ENCODE peak calls at places on chromosomes 1 and 21, in nine cellular contexts. J is NCI-H1436; E is GM12891; O is CD8-positive, alpha-beta T cell; C is activated CD4-positive, alpha-beta T cell treated with anti-CD3 and anti-CD28 coated beads for 24 hours; Y is stimulated activated CD8-positive, alpha-beta memory T cell treated with anti-CD3 and anti-CD28 coated beads, Interleukin-2, amount 100 ng/mL, for 48 hours; D is HTR-8/SVneo; P is posterior vena cava; R is activated T-cell treated with anti-CD3 and anti-CD28 coated beads, Interleukin-2, amount 50 U/mL, for 48 hours. K is an unnamed sample.

GRCh38 chr1:161260346-161260745 is 1.8 kb downstream of the PCP4L1 start:
- DNase-seq in J (peak), E (no peak), O (no peak), C (no peak), Y (no peak), D (no peak), P (no peak), R (no peak), K (no peak)

GRCh38 chr1:229244091-229244490 is 26.8 kb upstream of the RAB4A start:
- DNase-seq in J (no peak), E (no peak), O (no peak), C (no peak), Y (no peak), D (no peak), P (no peak), R (no peak), K (no peak)

GRCh38 chr1:94648225-94649007 is 106.9 kb upstream of the F3 start:
- DNase-seq in J (no peak), E (no peak), O (no peak), C (no peak), Y (no peak), D (peak), P (peak), R (no peak), K (peak)

GRCh38 chr1:154714638-154715037 is 106.7 kb upstream of the ADAR start:
- DNase-seq in J (no peak), E (no peak), O (no peak), C (no peak), Y (no peak), D (peak), P (no peak), R (no peak), K (peak)

GRCh38 chr1:85554630-85555327 is 25.8 kb upstream of the CCN1 start:
- DNase-seq in J (no peak), E (no peak), O (no peak), C (no peak), Y (no peak), D (no peak), P (no peak), R (no peak), K (peak)

GRCh38 chr1:214280386-214281029 is 451 bp upstream of the SMYD2 start:
- DNase-seq in J (peak), E (no peak), O (no peak), C (no peak), Y (no peak), D (peak), P (peak), R (peak), K (peak)

GRCh38 chr21:43362928-43363314 is 64.0 kb downstream of the SIK1 start:
- DNase-seq in J (no peak), E (no peak), O (no peak), C (no peak), Y (no peak), D (no peak), P (no peak), R (no peak), K (no peak)

GRCh38 chr1:110430901-110431300 is 20.0 kb upstream of the PROK1 start:
- DNase-seq in J (no peak), E (no peak), O (no peak), C (no peak), Y (no peak), D (no peak), P (no peak), R (no peak), K (no peak)

GRCh38 chr1:226541631-226542622 is 6.6 kb upstream of the STUM start:
- DNase-seq in J (no peak), E (no peak), O (no peak), C (no peak), Y (no peak), D (no peak), P (no peak), R (no peak), K (no peak)

GRCh38 chr21:31173881-31174555 is 135.7 kb upstream of the KRTAP19-8 start:
- DNase-seq in J (no peak), E (no peak), O (no peak), C (no peak), Y (no peak), D (no peak), P (no peak), R (peak), K (peak)

GRCh38 chr1:16248603-16249534 is 11.9 kb upstream of the CPLANE2 start:
- DNase-seq in J (peak), E (peak), O (no peak), C (no peak), Y (no peak), D (peak), P (peak), R (no peak), K (peak)

GRCh38 chr1:59292557-59292956 is 4.3 kb upstream of the FGGY start:
- DNase-seq in J (no peak), E (no peak), O (no peak), C (no peak), Y (no peak), D (no peak), P (no peak), R (no peak), K (peak)

GRCh38 chr1:99728494-99729235 is 37.8 kb downstream of the FRRS1 start:
- DNase-seq in J (no peak), E (no peak), O (no peak), C (no peak), Y (no peak), D (no peak), P (no peak), R (no peak), K (peak)

GRCh38 chr1:58434587-58434986 is 111.9 kb downstream of the OMA1 start:
- DNase-seq in J (no peak), E (no peak), O (no peak), C (no peak), Y (no peak), D (no peak), P (no peak), R (no peak), K (no peak)

GRCh38 chr1:170010443-170010842 is 64.1 kb downstream of the KIFAP3 start:
- DNase-seq in J (peak), E (no peak), O (no peak), C (no peak), Y (no peak), D (no peak), P (no peak), R (no peak), K (peak)

GRCh38 chr21:15015622-15016471 is 49.0 kb downstream of the NRIP1 start:
- DNase-seq in J (no peak), E (no peak), O (no peak), C (no peak), Y (no peak), D (peak), P (no peak), R (no peak), K (peak)

GRCh38 chr1:154863702-154864174 is 6.3 kb downstream of the KCNN3 start:
- DNase-seq in J (peak), E (no peak), O (no peak), C (no peak), Y (no peak), D (peak), P (no peak), R (peak), K (peak)

GRCh38 chr1:231420959-231421615 is 1.0 kb downstream of the EGLN1 start:
- DNase-seq in J (no peak), E (peak), O (peak), C (no peak), Y (peak), D (no peak), P (peak), R (peak), K (peak)

GRCh38 chr1:175222296-175222938 is 29.8 kb upstream of the KIAA0040 start:
- DNase-seq in J (no peak), E (no peak), O (no peak), C (no peak), Y (no peak), D (no peak), P (no peak), R (no peak), K (no peak)

GRCh38 chr1:202155478-202156021 is 4.9 kb downstream of the PTPN7 start:
- DNase-seq in J (no peak), E (no peak), O (no peak), C (no peak), Y (no peak), D (peak), P (peak), R (no peak), K (peak)

GRCh38 chr1:150696590-150696989 is 364 bp downstream of the GOLPH3L start:
- DNase-seq in J (no peak), E (no peak), O (no peak), C (no peak), Y (no peak), D (no peak), P (no peak), R (no peak), K (no peak)

GRCh38 chr1:204506969-204507316 is 9.3 kb upstream of the MDM4 start:
- DNase-seq in J (peak), E (no peak), O (peak), C (peak), Y (peak), D (peak), P (peak), R (peak), K (peak)

GRCh38 chr1:53043271-53043670 is 18.7 kb upstream of the PODN start:
- DNase-seq in J (no peak), E (no peak), O (no peak), C (no peak), Y (no peak), D (no peak), P (no peak), R (no peak), K (peak)

GRCh38 chr1:77120950-77121349 is 98.3 kb downstream of the PIGK start:
- DNase-seq in J (no peak), E (no peak), O (no peak), C (no peak), Y (no peak), D (no peak), P (no peak), R (no peak), K (no peak)

GRCh38 chr1:156616463-156616862 is 2.8 kb upstream of the HAPLN2 start:
- DNase-seq in J (no peak), E (no peak), O (no peak), C (no peak), Y (no peak), D (peak), P (no peak), R (no peak), K (peak)

GRCh38 chr1:87279966-87280535 is 48.6 kb upstream of the LMO4 start:
- DNase-seq in J (no peak), E (no peak), O (no peak), C (no peak), Y (no peak), D (no peak), P (no peak), R (no peak), K (peak)

GRCh38 chr1:162951553-162952315 is 90.8 kb upstream of the CCDC190 start:
- DNase-seq in J (no peak), E (peak), O (no peak), C (no peak), Y (no peak), D (no peak), P (no peak), R (no peak), K (peak)

GRCh38 chr1:203148127-203148526 is 20.6 kb downstream of the ADORA1 start:
- DNase-seq in J (peak), E (no peak), O (no peak), C (no peak), Y (no peak), D (no peak), P (no peak), R (no peak), K (no peak)

GRCh38 chr1:940121-941026 is 16.7 kb downstream of the SAMD11 start:
- DNase-seq in J (peak), E (peak), O (no peak), C (no peak), Y (no peak), D (no peak), P (peak), R (no peak), K (peak)

GRCh38 chr1:24391882-24392603 is 21.5 kb downstream of the STPG1 start:
- DNase-seq in J (peak), E (no peak), O (peak), C (no peak), Y (peak), D (no peak), P (no peak), R (peak), K (peak)

GRCh38 chr1:227781314-227781930 is 34.1 kb upstream of the PRSS38 start:
- DNase-seq in J (no peak), E (no peak), O (no peak), C (no peak), Y (no peak), D (no peak), P (peak), R (peak), K (no peak)

GRCh38 chr1:66764994-66765578 is 12.8 kb downstream of the DYNLT5 start:
- DNase-seq in J (peak), E (no peak), O (peak), C (peak), Y (no peak), D (peak), P (no peak), R (peak), K (peak)

GRCh38 chr1:51518033-51518729 is 885 bp downstream of the EPS15 start:
- DNase-seq in J (no peak), E (no peak), O (peak), C (no peak), Y (no peak), D (peak), P (peak), R (peak), K (peak)

K was measured in mesenchymal stem cell.